ENCODE peak calls at places on chromosomes 6 and 20, in ten cellular contexts. One of them, this sample, is unnamed.

GRCh38 chr6:125924169-125924568 is 32.4 kb upstream of the HINT3 start:
- DNase-seq in stimulated activated CD8-positive, alpha-beta memory T cell treated with anti-CD3 and anti-CD28 coated beads, Interleukin-2, amount 100 ng/mL, for 48 hours: no peak
- DNase-seq in activated naive CD4-positive, alpha-beta T cell: no peak
- DNase-seq in Caco-2: no peak
- DNase-seq in adrenal gland: peak; percentile 75
- DNase-seq in T-helper 17 cell: no peak
- DNase-seq in PC-9: peak; percentile 89
- DNase-seq in lower leg skin: no peak
- DNase-seq in AG10803: no peak
- DNase-seq in endothelial cell of umbilical vein: no peak
- DNase-seq in this sample: no peak

GRCh38 chr6:136779682-136780081 is 12.6 kb downstream of the MAP3K5 start:
- DNase-seq in lower leg skin: no peak
- DNase-seq in AG10803: no peak
- DNase-seq in PC-9: no peak
- DNase-seq in stimulated activated CD8-positive, alpha-beta memory T cell treated with anti-CD3 and anti-CD28 coated beads, Interleukin-2, amount 100 ng/mL, for 48 hours: no peak
- DNase-seq in activated naive CD4-positive, alpha-beta T cell: no peak
- DNase-seq in Caco-2: no peak
- DNase-seq in adrenal gland: no peak
- DNase-seq in endothelial cell of umbilical vein: no peak
- DNase-seq in T-helper 17 cell: no peak
- DNase-seq in this sample: no peak

GRCh38 chr20:21557246-21557982 is 43.5 kb upstream of the NKX2-2 start:
- DNase-seq in AG10803: no peak
- DNase-seq in stimulated activated CD8-positive, alpha-beta memory T cell treated with anti-CD3 and anti-CD28 coated beads, Interleukin-2, amount 100 ng/mL, for 48 hours: no peak
- DNase-seq in lower leg skin: peak; percentile 63
- DNase-seq in Caco-2: no peak
- DNase-seq in endothelial cell of umbilical vein: no peak
- DNase-seq in activated naive CD4-positive, alpha-beta T cell: no peak
- DNase-seq in PC-9: no peak
- DNase-seq in adrenal gland: no peak
- DNase-seq in T-helper 17 cell: no peak
- DNase-seq in this sample: no peak

GRCh38 chr6:19736066-19736465 is 101.1 kb upstream of the ID4 start:
- DNase-seq in AG10803: no peak
- DNase-seq in activated naive CD4-positive, alpha-beta T cell: no peak
- DNase-seq in PC-9: no peak
- DNase-seq in stimulated activated CD8-positive, alpha-beta memory T cell treated with anti-CD3 and anti-CD28 coated beads, Interleukin-2, amount 100 ng/mL, for 48 hours: no peak
- DNase-seq in endothelial cell of umbilical vein: no peak
- DNase-seq in Caco-2: no peak
- DNase-seq in T-helper 17 cell: no peak
- DNase-seq in lower leg skin: no peak
- DNase-seq in adrenal gland: no peak
- DNase-seq in this sample: no peak

GRCh38 chr6:140427842-140428241 is 1053.4 kb upstream of the CITED2 start:
- DNase-seq in stimulated activated CD8-positive, alpha-beta memory T cell treated with anti-CD3 and anti-CD28 coated beads, Interleukin-2, amount 100 ng/mL, for 48 hours: no peak
- DNase-seq in adrenal gland: no peak
- DNase-seq in T-helper 17 cell: no peak
- DNase-seq in AG10803: no peak
- DNase-seq in PC-9: no peak
- DNase-seq in lower leg skin: no peak
- DNase-seq in activated naive CD4-positive, alpha-beta T cell: no peak
- DNase-seq in Caco-2: peak; percentile 8
- DNase-seq in endothelial cell of umbilical vein: no peak
- DNase-seq in this sample: no peak

GRCh38 chr6:157814883-157815282 is 8.2 kb upstream of the SNX9 start:
- DNase-seq in PC-9: no peak
- DNase-seq in activated naive CD4-positive, alpha-beta T cell: no peak
- DNase-seq in AG10803: no peak
- DNase-seq in Caco-2: no peak
- DNase-seq in lower leg skin: no peak
- DNase-seq in T-helper 17 cell: no peak
- DNase-seq in adrenal gland: no peak
- DNase-seq in stimulated activated CD8-positive, alpha-beta memory T cell treated with anti-CD3 and anti-CD28 coated beads, Interleukin-2, amount 100 ng/mL, for 48 hours: no peak
- DNase-seq in endothelial cell of umbilical vein: no peak
- DNase-seq in this sample: no peak

GRCh38 chr6:79467716-79468115 is 69.5 kb downstream of the LCA5 start:
- DNase-seq in endothelial cell of umbilical vein: no peak
- DNase-seq in PC-9: no peak
- DNase-seq in AG10803: no peak
- DNase-seq in Caco-2: peak; percentile 28
- DNase-seq in activated naive CD4-positive, alpha-beta T cell: no peak
- DNase-seq in lower leg skin: no peak
- DNase-seq in T-helper 17 cell: no peak
- DNase-seq in adrenal gland: no peak
- DNase-seq in stimulated activated CD8-positive, alpha-beta memory T cell treated with anti-CD3 and anti-CD28 coated beads, Interleukin-2, amount 100 ng/mL, for 48 hours: no peak
- DNase-seq in this sample: no peak

GRCh38 chr20:15498926-15499325 is 1074.3 kb downstream of the KIF16B start:
- DNase-seq in endothelial cell of umbilical vein: no peak
- DNase-seq in Caco-2: peak; percentile 81
- DNase-seq in T-helper 17 cell: no peak
- DNase-seq in AG10803: no peak
- DNase-seq in stimulated activated CD8-positive, alpha-beta memory T cell treated with anti-CD3 and anti-CD28 coated beads, Interleukin-2, amount 100 ng/mL, for 48 hours: no peak
- DNase-seq in activated naive CD4-positive, alpha-beta T cell: no peak
- DNase-seq in PC-9: no peak
- DNase-seq in adrenal gland: no peak
- DNase-seq in lower leg skin: no peak
- DNase-seq in this sample: no peak

GRCh38 chr20:40564997-40565680 is 123.9 kb downstream of the MAFB start:
- DNase-seq in adrenal gland: no peak
- DNase-seq in stimulated activated CD8-positive, alpha-beta memory T cell treated with anti-CD3 and anti-CD28 coated beads, Interleukin-2, amount 100 ng/mL, for 48 hours: no peak
- DNase-seq in AG10803: peak; percentile 52
- DNase-seq in PC-9: peak; percentile 63
- DNase-seq in T-helper 17 cell: no peak
- DNase-seq in activated naive CD4-positive, alpha-beta T cell: no peak
- DNase-seq in Caco-2: no peak
- DNase-seq in endothelial cell of umbilical vein: peak; percentile 9
- DNase-seq in lower leg skin: no peak
- DNase-seq in this sample: peak; percentile 21

GRCh38 chr6:27812078-27812804 is 100.0 kb downstream of the OR2B2 start:
- DNase-seq in adrenal gland: no peak
- DNase-seq in stimulated activated CD8-positive, alpha-beta memory T cell treated with anti-CD3 and anti-CD28 coated beads, Interleukin-2, amount 100 ng/mL, for 48 hours: no peak
- DNase-seq in lower leg skin: no peak
- DNase-seq in endothelial cell of umbilical vein: no peak
- DNase-seq in T-helper 17 cell: no peak
- DNase-seq in Caco-2: no peak
- DNase-seq in activated naive CD4-positive, alpha-beta T cell: no peak
- DNase-seq in PC-9: no peak
- DNase-seq in AG10803: no peak
- DNase-seq in this sample: no peak

GRCh38 chr6:89242574-89243330 is 25.6 kb upstream of the GABRR1 start:
- DNase-seq in stimulated activated CD8-positive, alpha-beta memory T cell treated with anti-CD3 and anti-CD28 coated beads, Interleukin-2, amount 100 ng/mL, for 48 hours: no peak
- DNase-seq in lower leg skin: no peak
- DNase-seq in AG10803: peak; percentile 53
- DNase-seq in endothelial cell of umbilical vein: peak; percentile 60
- DNase-seq in adrenal gland: no peak
- DNase-seq in Caco-2: peak; percentile 35
- DNase-seq in PC-9: peak; percentile 43
- DNase-seq in T-helper 17 cell: no peak
- DNase-seq in activated naive CD4-positive, alpha-beta T cell: no peak
- DNase-seq in this sample: peak; percentile 63

GRCh38 chr6:28789553-28790083 is 134.2 kb downstream of the TRIM27 start:
- DNase-seq in activated naive CD4-positive, alpha-beta T cell: no peak
- DNase-seq in Caco-2: peak; percentile 71
- DNase-seq in stimulated activated CD8-positive, alpha-beta memory T cell treated with anti-CD3 and anti-CD28 coated beads, Interleukin-2, amount 100 ng/mL, for 48 hours: peak; percentile 30
- DNase-seq in adrenal gland: no peak
- DNase-seq in lower leg skin: no peak
- DNase-seq in endothelial cell of umbilical vein: peak; percentile 49
- DNase-seq in PC-9: peak; percentile 61
- DNase-seq in AG10803: peak; percentile 60
- DNase-seq in T-helper 17 cell: no peak
- DNase-seq in this sample: peak; percentile 44

GRCh38 chr6:48183174-48183573 is 72.2 kb upstream of the PTCHD4 start:
- DNase-seq in stimulated activated CD8-positive, alpha-beta memory T cell treated with anti-CD3 and anti-CD28 coated beads, Interleukin-2, amount 100 ng/mL, for 48 hours: no peak
- DNase-seq in lower leg skin: no peak
- DNase-seq in PC-9: no peak
- DNase-seq in Caco-2: no peak
- DNase-seq in AG10803: no peak
- DNase-seq in endothelial cell of umbilical vein: no peak
- DNase-seq in adrenal gland: no peak
- DNase-seq in T-helper 17 cell: no peak
- DNase-seq in activated naive CD4-positive, alpha-beta T cell: no peak
- DNase-seq in this sample: no peak

This sample was measured in COLO829.